ENCODE peak calls at places on chromosomes 16 and 17, in five cellular contexts. E is kidney epithelial cell, Z is WERI-Rb-1, Y is HFF-Myc, P is left lung. T is an unnamed sample.

GRCh38 chr16:1729026-1729425 is 23.0 kb downstream of the MAPK8IP3 start:
- DNase-seq in E (no peak), P (no peak), Z (no peak), Y (no peak), T (no peak)

GRCh38 chr16:4021070-4021779 is 95.0 kb downstream of the ADCY9 start:
- DNase-seq in Y (no peak), E (peak; percentile 55), P (peak; percentile 82), Z (no peak), T (no peak)

GRCh38 chr17:57971572-57971971 is 16.4 kb upstream of the CUEDC1 start:
- DNase-seq in Z (peak; percentile 40), E (no peak), Y (no peak), P (no peak), T (no peak)

GRCh38 chr17:19387921-19388521 is 1.0 kb upstream of the MFAP4 start:
- DNase-seq in Y (peak; percentile 71), E (no peak), Z (no peak), P (no peak), T (no peak)

GRCh38 chr17:7839890-7840260 is 5.9 kb downstream of the KDM6B start:
- DNase-seq in E (no peak), P (peak; percentile 13), Y (no peak), Z (no peak), T (no peak)

GRCh38 chr17:31318298-31319190 is 2.9 kb downstream of the EVI2A start:
- DNase-seq in P (no peak), Y (no peak), E (no peak), Z (no peak), T (peak; percentile 56)

GRCh38 chr17:47252766-47253512 is 688 bp upstream of the ITGB3 start:
- DNase-seq in P (no peak), E (no peak), Y (no peak), Z (no peak), T (no peak)

GRCh38 chr16:67928561-67929364 is 2.9 kb downstream of the CTRL start:
- DNase-seq in Z (peak; percentile 80), Y (no peak), P (peak; percentile 90), E (no peak), T (no peak)

GRCh38 chr17:63440127-63440769 is 5.9 kb downstream of the CYB561 start:
- DNase-seq in P (peak; percentile 62), Z (no peak), Y (no peak), E (no peak), T (no peak)

GRCh38 chr17:5437721-5438317 is 1.1 kb downstream of the C1QBP start:
- DNase-seq in P (no peak), E (no peak), Z (no peak), Y (no peak), T (no peak)

GRCh38 chr17:60604686-60605334 is 4.8 kb downstream of the PPM1D start:
- DNase-seq in Y (no peak), Z (no peak), P (no peak), E (peak; percentile 73), T (peak; percentile 70)

GRCh38 chr17:2337152-2337810 is at the start of gene SGSM2:
- DNase-seq in Y (no peak), E (no peak), Z (peak; percentile 77), P (peak; percentile 90), T (no peak)

GRCh38 chr17:83132251-83133081 is 53.1 kb downstream of the METRNL start:
- DNase-seq in Z (no peak), Y (no peak), E (no peak), P (peak; percentile 55), T (no peak)

GRCh38 chr17:4142107-4142900 is 526 bp downstream of the ZZEF1 start:
- DNase-seq in P (peak; percentile 89), Y (no peak), Z (peak; percentile 24), E (no peak), T (no peak)

GRCh38 chr16:68227183-68227793 is 8.6 kb downstream of the ESRP2 start:
- DNase-seq in Z (no peak), P (no peak), Y (no peak), E (no peak), T (no peak)

GRCh38 chr17:48555616-48556533 is 11.0 kb upstream of the HOXB2 start:
- DNase-seq in Z (peak; percentile 74), E (no peak), P (no peak), Y (no peak), T (no peak)

GRCh38 chr17:3959295-3959899 is 4.8 kb downstream of the ATP2A3 start:
- DNase-seq in Y (no peak), Z (no peak), E (no peak), P (no peak), T (no peak)

GRCh38 chr16:50023626-50024025 is 1.4 kb upstream of the CNEP1R1 start:
- DNase-seq in E (no peak), P (no peak), Y (no peak), Z (no peak), T (no peak)

GRCh38 chr17:35088911-35089845 is 25.7 kb upstream of the RFFL start:
- DNase-seq in Z (peak; percentile 76), P (peak; percentile 98), Y (no peak), E (no peak), T (no peak)

GRCh38 chr16:29310852-29311314 is 95.6 kb downstream of the NPIPB11 start:
- DNase-seq in Z (no peak), E (no peak), P (peak; percentile 51), Y (no peak), T (no peak)

GRCh38 chr16:2835638-2836493 is 5.8 kb downstream of the ZG16B start:
- DNase-seq in E (peak; percentile 99), Z (no peak), Y (peak; percentile 95), P (peak; percentile 57), T (peak; percentile 93)

GRCh38 chr17:72162569-72162968 is 41.7 kb downstream of the SOX9 start:
- DNase-seq in Y (no peak), Z (no peak), E (no peak), P (no peak), T (no peak)

GRCh38 chr16:27458196-27458728 is 56.3 kb downstream of the IL21R start:
- DNase-seq in P (no peak), E (no peak), Z (no peak), Y (no peak), T (no peak)

GRCh38 chr17:2212328-2212981 is 91.1 kb downstream of the SMG6 start:
- DNase-seq in E (no peak), P (no peak), Y (no peak), Z (no peak), T (peak; percentile 81)

GRCh38 chr16:88680554-88681083 is 5.7 kb downstream of the SNAI3 start:
- DNase-seq in E (no peak), P (no peak), Y (no peak), Z (no peak), T (no peak)

GRCh38 chr16:88676502-88677242 is 9.6 kb downstream of the SNAI3 start:
- DNase-seq in Y (no peak), P (no peak), Z (no peak), E (no peak), T (no peak)

GRCh38 chr16:88678224-88678979 is 7.9 kb downstream of the SNAI3 start:
- DNase-seq in Z (no peak), E (no peak), P (peak; percentile 76), Y (no peak), T (no peak)

GRCh38 chr16:88681084-88681680 is 5.1 kb downstream of the SNAI3 start:
- DNase-seq in Y (no peak), Z (no peak), P (peak; percentile 85), E (no peak), T (no peak)

DNA sequence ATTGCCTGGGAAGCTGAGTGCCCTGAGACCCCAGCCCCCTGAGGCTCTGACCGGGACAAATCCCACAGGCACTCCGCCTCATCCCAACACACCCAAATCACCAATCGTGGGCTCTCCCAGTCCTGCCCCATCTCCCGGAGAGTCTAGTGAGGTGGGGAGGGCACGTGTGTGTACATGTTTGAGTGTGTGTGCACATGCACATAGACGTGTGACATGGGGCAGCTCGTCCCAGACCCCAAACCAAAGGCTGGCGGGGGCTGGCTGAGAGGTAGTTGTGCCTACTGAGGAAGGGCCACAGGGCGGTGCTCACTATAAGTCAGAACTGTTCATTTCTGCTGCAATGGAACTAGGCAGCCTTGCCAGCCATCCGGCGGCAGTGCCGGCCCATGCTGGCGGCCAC is 8.6 kb downstream of the SNAI3 start:
- DNase-seq in Z (no peak), E (no peak), P (no peak), Y (no peak), T (no peak)
- H3K4me3 ChIP-seq in Z (no peak overlapping the region), E (no peak overlapping the region), P (no peak overlapping the region), Y (no peak overlapping the region), T (no peak overlapping the region)

DNA sequence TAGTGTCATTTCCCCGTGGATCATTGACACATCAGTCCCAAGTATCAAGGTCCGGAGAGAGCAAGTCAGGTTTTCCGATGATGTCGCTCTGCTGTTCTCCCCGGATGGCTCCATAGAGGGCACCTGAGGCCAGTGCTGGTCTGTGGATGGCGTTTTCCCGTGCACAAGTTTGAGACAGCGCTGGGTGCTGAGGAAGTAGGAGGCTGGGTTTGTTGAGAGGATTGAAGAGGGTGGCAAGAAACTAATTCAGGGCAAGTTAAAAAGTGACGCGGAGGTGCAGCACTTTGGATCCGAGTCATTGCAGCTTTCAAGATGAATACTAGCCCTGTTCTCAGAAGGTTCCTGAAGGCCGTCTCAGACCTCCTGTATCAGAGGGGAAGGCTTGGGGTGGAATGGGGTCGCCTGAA is 7.7 kb downstream of the NUBP1 start:
- DNase-seq in E (no peak), Z (no peak), Y (no peak), P (no peak), T (no peak)
- TF ChIP-seq CTCF in E (no peak), Z (peak; percentile 23), Y (no peak), P (no peak), T (no peak)

GRCh38 chr17:74432484-74433391 is 850 bp downstream of the GPRC5C start:
- DNase-seq in Y (no peak), Z (no peak), P (peak; percentile 69), E (no peak), T (no peak)

GRCh38 chr17:74435775-74436359 is 4.0 kb downstream of the GPRC5C start:
- DNase-seq in Y (no peak), E (no peak), Z (no peak), P (peak; percentile 4), T (no peak)

GRCh38 chr17:74430706-74431567 is 951 bp upstream of the GPRC5C start:
- DNase-seq in Y (no peak), Z (peak; percentile 90), P (peak; percentile 92), E (peak; percentile 98), T (peak; percentile 91)

GRCh38 chr17:74431568-74432483 is at the start of gene GPRC5C:
- DNase-seq in P (peak; percentile 89), Z (peak; percentile 86), E (peak; percentile 35), Y (no peak), T (no peak)

DNA sequence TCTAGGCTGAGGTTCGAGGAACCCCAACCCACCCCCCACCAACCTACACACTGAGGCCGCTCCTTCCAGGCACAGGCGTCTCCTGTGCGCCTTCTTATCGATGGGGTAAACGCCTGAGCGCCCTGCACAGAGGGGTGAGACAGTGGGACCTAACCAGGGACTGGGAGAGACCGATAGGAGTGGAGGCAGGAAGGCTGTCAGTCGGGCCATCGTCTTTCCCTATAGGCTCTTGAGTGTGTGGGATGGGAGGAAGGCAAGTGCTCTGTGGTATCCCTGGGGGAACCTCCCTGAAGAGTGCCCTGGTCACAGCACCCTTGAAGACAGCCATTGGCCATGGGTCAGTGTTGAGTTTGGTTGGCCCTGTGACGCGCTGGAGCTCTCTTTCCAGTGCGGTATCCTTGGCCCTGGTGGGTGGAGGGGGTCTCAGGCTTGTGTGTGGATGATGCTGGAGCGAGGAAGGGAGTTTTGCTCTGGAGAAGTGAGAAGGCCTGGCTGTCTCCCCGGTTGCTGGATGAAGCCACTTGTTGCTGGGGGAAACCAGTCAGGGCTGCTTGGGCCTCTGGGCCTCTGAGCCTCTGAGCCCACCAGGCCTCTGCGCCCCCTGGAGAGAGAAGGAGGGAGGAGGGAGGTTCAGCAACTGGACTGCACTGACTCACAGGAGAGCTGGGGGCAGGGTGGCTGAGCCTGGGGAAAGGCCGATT is 1.7 kb downstream of the GPRC5C start:
- DNase-seq in Z (no peak), Y (no peak), E (no peak), P (peak; percentile 50), T (no peak)
- H3K4me3 ChIP-seq in Z (no peak overlapping the region), Y (no peak overlapping the region), E (peak overlapping the region; percentile 83), P (peak overlapping the region; percentile 58), T (peak overlapping the region; percentile 98)

GRCh38 chr17:61642768-61643167 is 51.7 kb upstream of the NACA2 start:
- DNase-seq in Z (no peak), Y (no peak), E (no peak), P (no peak), T (no peak)
- TF ChIP-seq CTCF in Z (no peak), Y (no peak), E (no peak), P (no peak), T (no peak)